ENCODE peak calls at places on chromosomes 4 and X, in six cellular contexts. M is nephron progenitor cell; A is brain microvascular endothelial cell; X is right atrium auricular region; R is GM10248; K is CD4-positive, alpha-beta T cell. D is an unnamed sample.

GRCh38 chrX:132924426-132924825 is 34.0 kb downstream of the HS6ST2 start:
- DNase-seq in X (no peak), R (no peak), K (no peak), A (no peak), M (no peak), D (no peak)

GRCh38 chr4:18075823-18076433 is 54.4 kb upstream of the LCORL start:
- DNase-seq in R (no peak), M (no peak), A (no peak), K (no peak), X (no peak), D (no peak)

GRCh38 chrX:13223868-13224555 is 95.8 kb downstream of the ATXN3L start:
- DNase-seq in X (no peak), R (no peak), K (no peak), A (peak; percentile 83), M (no peak), D (no peak)

GRCh38 chr4:4216668-4217067 is 10.1 kb downstream of the OTOP1 start:
- DNase-seq in R (no peak), X (no peak), A (peak; percentile 67), M (no peak), K (no peak), D (no peak)

GRCh38 chrX:107714196-107714811 is 61.3 kb downstream of the TSC22D3 start:
- DNase-seq in R (no peak), M (no peak), A (no peak), K (peak; percentile 58), X (no peak), D (no peak)

GRCh38 chr4:39620551-39620950 is 18.1 kb downstream of the SMIM14 start:
- DNase-seq in R (no peak), A (no peak), K (no peak), M (no peak), X (no peak), D (no peak)

GRCh38 chrX:132433001-132433400 is 55.8 kb downstream of the MBNL3 start:
- DNase-seq in X (no peak), A (no peak), K (no peak), M (no peak), R (no peak), D (no peak)

GRCh38 chrX:1072637-1073377 is 139.6 kb downstream of the CRLF2 start:
- DNase-seq in R (no peak), K (no peak), X (no peak), A (no peak), M (no peak), D (no peak)

GRCh38 chr4:138910914-138911336 is 104.7 kb upstream of the NOCT start:
- DNase-seq in R (no peak), K (no peak), A (peak; percentile 93), X (peak; percentile 92), M (peak; percentile 10), D (no peak)

GRCh38 chr4:171378323-171378722 is 434.9 kb upstream of the GALNTL6 start:
- DNase-seq in R (no peak), K (no peak), M (no peak), A (peak; percentile 23), X (no peak), D (no peak)

GRCh38 chrX:20412871-20413486 is 146.3 kb upstream of the RPS6KA3 start:
- DNase-seq in M (no peak), K (peak; percentile 35), A (no peak), R (peak; percentile 21), X (no peak), D (no peak)

GRCh38 chr4:123452585-123452984 is 56.0 kb downstream of the SPRY1 start:
- DNase-seq in K (no peak), M (no peak), X (peak; percentile 63), R (no peak), A (peak; percentile 91), D (peak; percentile 80)

GRCh38 chr4:53748328-53748772 is 157.1 kb upstream of the LNX1 start:
- DNase-seq in R (peak; percentile 69), M (no peak), A (no peak), X (no peak), K (no peak), D (no peak)

DNA sequence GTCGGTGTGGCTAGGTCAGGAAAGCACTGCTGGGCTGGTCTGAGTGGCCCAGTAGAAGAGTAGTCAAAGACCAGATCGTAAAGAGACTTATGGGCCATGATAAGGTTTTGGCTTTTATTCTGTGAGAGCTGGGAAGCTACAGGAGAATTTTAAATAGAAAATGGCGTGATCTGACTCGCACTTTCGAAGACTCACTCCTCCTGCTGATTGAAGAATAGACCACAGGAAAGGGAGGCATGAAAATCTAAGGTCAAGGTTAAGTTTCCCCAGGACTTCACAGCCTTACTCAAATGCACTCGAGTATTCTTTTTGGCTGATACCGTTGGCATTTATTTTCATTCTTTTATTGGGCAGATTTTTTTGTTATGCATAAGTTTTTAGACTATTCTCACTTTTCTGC is 231.4 kb upstream of the ANKRD50 start:
- DNase-seq in M (no peak), X (no peak), K (no peak), R (no peak), A (no peak), D (no peak)
- TF ChIP-seq CTCF in M (no peak), X (peak; percentile 13), K (no peak), R (no peak), A (no peak), D (no peak)

GRCh38 chr4:140374130-140374477 is 658 bp downstream of the SCOC start:
- DNase-seq in X (no peak), A (no peak), M (no peak), K (no peak), R (no peak), D (no peak)

GRCh38 chr4:140367738-140368137 is 5.7 kb upstream of the SCOC start:
- DNase-seq in X (no peak), A (peak; percentile 48), R (no peak), K (no peak), M (no peak), D (no peak)

GRCh38 chr4:140372607-140373327 is 679 bp upstream of the SCOC start:
- DNase-seq in X (no peak), K (peak; percentile 19), M (no peak), A (peak; percentile 19), R (peak; percentile 58), D (no peak)

GRCh38 chr4:140368686-140369085 is 4.8 kb upstream of the SCOC start:
- DNase-seq in A (no peak), R (no peak), X (no peak), M (no peak), K (no peak), D (no peak)

GRCh38 chr4:140373328-140374129 is at the start of gene SCOC:
- DNase-seq in R (peak; percentile 97), A (peak; percentile 100), X (peak; percentile 100), M (peak; percentile 98), K (peak; percentile 90), D (peak; percentile 95)
- TF ChIP-seq CTCF in R (no peak), A (no peak), X (no peak), M (no peak), K (no peak), D (no peak)

GRCh38 chr4:8110071-8110986 is 48.3 kb downstream of the ABLIM2 start:
- DNase-seq in K (no peak), R (no peak), M (peak; percentile 60), A (no peak), X (no peak), D (no peak)
- TF ChIP-seq CTCF in K (no peak), R (no peak), M (peak; percentile 51), A (peak; percentile 36), X (no peak), D (no peak)

DNA sequence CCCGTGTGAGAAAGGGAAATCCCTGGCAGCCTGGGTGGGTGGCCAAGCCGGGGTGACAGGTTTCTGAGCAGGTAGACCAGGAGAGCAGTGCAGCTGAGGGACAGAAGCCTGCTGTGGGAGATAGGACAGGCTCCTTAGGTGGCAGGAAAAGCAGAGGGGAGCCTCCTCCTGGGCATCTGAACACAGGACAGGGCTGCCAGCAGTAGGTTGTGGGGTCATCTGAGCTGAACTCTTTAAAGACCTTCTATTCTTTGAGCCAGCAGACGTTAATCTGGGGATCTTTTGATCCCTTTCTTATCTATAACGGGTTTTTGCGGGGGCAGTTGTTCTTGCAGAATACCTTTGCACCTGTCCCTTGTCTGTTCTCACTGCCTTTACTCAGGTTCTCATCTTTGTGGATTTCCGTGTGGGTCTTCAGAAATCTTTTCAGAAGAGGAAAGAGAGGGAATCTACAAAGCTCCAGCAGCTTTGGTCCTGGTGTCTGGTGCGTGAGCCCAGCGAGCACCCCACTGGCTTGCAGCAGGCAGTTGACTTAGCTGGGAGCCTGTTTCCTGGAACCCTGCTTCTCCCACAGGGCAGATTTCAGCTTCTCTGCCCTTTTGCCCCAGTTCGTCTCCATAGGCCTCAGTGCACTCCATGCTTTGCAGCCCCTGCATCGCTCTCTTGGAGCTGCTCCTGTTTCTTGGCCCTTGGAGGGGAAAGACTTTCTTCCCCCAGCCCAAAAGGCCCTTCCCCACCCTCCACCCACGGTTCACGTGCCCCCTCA is 35.8 kb upstream of the TADA2B start:
- DNase-seq in X (no peak), M (no peak), R (no peak), A (no peak), K (no peak), D (no peak)
- TF ChIP-seq CTCF in X (no peak), M (no peak), R (no peak), A (no peak), K (no peak), D (no peak)

DNA sequence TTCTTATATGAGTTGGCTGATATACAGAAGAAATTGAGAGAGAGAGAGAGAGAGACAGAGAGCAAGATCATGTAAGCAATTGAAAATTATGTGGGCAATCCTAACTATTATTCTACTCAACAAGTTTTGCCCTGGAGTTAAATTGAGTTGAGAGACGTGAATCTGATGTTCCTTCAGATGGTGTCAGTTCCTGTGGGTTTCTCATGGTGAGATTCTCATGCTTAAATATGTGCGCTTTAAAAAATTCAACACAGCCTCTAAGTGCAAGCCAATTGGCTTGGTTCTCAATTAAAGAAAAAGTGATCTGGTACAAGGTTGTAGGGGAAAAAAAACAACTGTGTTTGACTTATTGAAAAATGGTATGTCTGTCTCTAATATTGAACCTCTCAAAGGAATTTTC is 35.4 kb upstream of the PLAC1 start:
- DNase-seq in R (no peak), A (no peak), K (no peak), M (no peak), X (no peak), D (no peak)
- TF ChIP-seq CTCF in R (no peak), A (no peak), K (no peak), M (no peak), X (no peak), D (no peak)

DNA sequence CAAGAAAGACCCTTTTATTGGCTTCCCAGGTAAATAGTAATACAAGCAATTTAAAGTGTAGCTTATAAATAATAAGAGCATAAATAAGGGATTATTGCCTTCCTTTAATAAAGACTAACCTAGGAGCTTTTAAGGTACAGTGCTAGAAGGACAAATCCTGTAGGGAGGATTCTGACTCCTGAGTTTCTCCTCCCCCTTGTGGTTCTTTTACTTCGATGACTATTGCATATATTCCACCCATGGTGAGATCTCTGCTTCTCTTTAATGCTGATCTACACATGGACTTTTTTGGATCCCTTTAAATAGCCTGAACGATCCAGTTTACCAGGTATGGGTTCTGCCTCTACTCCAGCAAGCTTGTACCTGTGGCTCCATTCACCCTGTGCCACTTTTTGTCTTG is 2.5 kb downstream of the GALNT7 start:
- DNase-seq in R (no peak), A (no peak), K (no peak), M (no peak), X (no peak), D (no peak)
- TF ChIP-seq CTCF in R (no peak), A (peak; percentile 49), K (no peak), M (no peak), X (peak; percentile 29), D (no peak)

GRCh38 chrX:57156397-57157049 is 19.3 kb upstream of the SPIN2A start:
- DNase-seq in R (no peak), M (peak; percentile 23), A (peak; percentile 40), K (no peak), X (no peak), D (no peak)
- TF ChIP-seq CTCF in R (peak; percentile 34), M (peak; percentile 38), A (peak; percentile 49), K (no peak), X (peak; percentile 55), D (no peak)